ENCODE peak calls at places on chromosome 3, in eight cellular contexts. One of them, this sample, is unnamed.

GRCh38 chr3:127479449-127479848 is 111.1 kb downstream of the TPRA1 start:
- DNase-seq in GM23338: peak; percentile 42
- DNase-seq in HL-60: no peak
- DNase-seq in SK-N-SH: peak; percentile 64
- DNase-seq in HCT116: no peak
- DNase-seq in GM12878: no peak
- DNase-seq in K562: no peak
- DNase-seq in HepG2: no peak
- DNase-seq in this sample: no peak

GRCh38 chr3:151230644-151231043 is 27.6 kb upstream of the GPR171 start:
- DNase-seq in GM23338: no peak
- DNase-seq in HL-60: no peak
- DNase-seq in SK-N-SH: no peak
- DNase-seq in HCT116: no peak
- DNase-seq in GM12878: no peak
- DNase-seq in K562: no peak
- DNase-seq in HepG2: no peak
- DNase-seq in this sample: no peak

GRCh38 chr3:196837819-196838420 is 29.8 kb upstream of the SENP5 start:
- DNase-seq in GM23338: peak; percentile 88
- DNase-seq in HL-60: peak; percentile 79
- DNase-seq in SK-N-SH: peak; percentile 70
- DNase-seq in HCT116: peak; percentile 31
- DNase-seq in GM12878: peak; percentile 20
- DNase-seq in K562: peak; percentile 72
- DNase-seq in HepG2: peak; percentile 72
- DNase-seq in this sample: peak; percentile 58

GRCh38 chr3:76756578-76756977 is 283.3 kb upstream of the ROBO2 start:
- DNase-seq in GM23338: no peak
- DNase-seq in HL-60: no peak
- DNase-seq in SK-N-SH: no peak
- DNase-seq in HCT116: no peak
- DNase-seq in GM12878: no peak
- DNase-seq in K562: no peak
- DNase-seq in HepG2: no peak
- DNase-seq in this sample: no peak

GRCh38 chr3:142251951-142252350 is 26.6 kb upstream of the GK5 start:
- DNase-seq in GM23338: no peak
- DNase-seq in HL-60: no peak
- DNase-seq in SK-N-SH: no peak
- DNase-seq in HCT116: no peak
- DNase-seq in GM12878: no peak
- DNase-seq in K562: no peak
- DNase-seq in HepG2: no peak
- DNase-seq in this sample: no peak

GRCh38 chr3:44050051-44050570 is 191.6 kb upstream of the TOPAZ1 start:
- DNase-seq in GM23338: no peak
- DNase-seq in HL-60: no peak
- DNase-seq in SK-N-SH: no peak
- DNase-seq in HCT116: no peak
- DNase-seq in GM12878: no peak
- DNase-seq in K562: no peak
- DNase-seq in HepG2: no peak
- DNase-seq in this sample: no peak

GRCh38 chr3:159765025-159765859 is 223.4 kb upstream of the IL12A start:
- DNase-seq in GM23338: peak; percentile 66
- DNase-seq in HL-60: no peak
- DNase-seq in SK-N-SH: peak; percentile 74
- DNase-seq in HCT116: peak; percentile 85
- DNase-seq in GM12878: no peak
- DNase-seq in K562: no peak
- DNase-seq in HepG2: no peak
- DNase-seq in this sample: peak; percentile 85

GRCh38 chr3:31960793-31961431 is 20.1 kb downstream of the OSBPL10 start:
- DNase-seq in GM23338: peak; percentile 65
- DNase-seq in HL-60: no peak
- DNase-seq in SK-N-SH: no peak
- DNase-seq in HCT116: peak; percentile 40
- DNase-seq in GM12878: no peak
- DNase-seq in K562: no peak
- DNase-seq in HepG2: peak; percentile 82
- DNase-seq in this sample: no peak

GRCh38 chr3:81749285-81749684 is 12.2 kb downstream of the GBE1 start:
- DNase-seq in GM23338: peak; percentile 44
- DNase-seq in HL-60: no peak
- DNase-seq in SK-N-SH: no peak
- DNase-seq in HCT116: no peak
- DNase-seq in GM12878: no peak
- DNase-seq in K562: no peak
- DNase-seq in HepG2: no peak
- DNase-seq in this sample: no peak

GRCh38 chr3:39138804-39139415 is 14.5 kb downstream of the CSRNP1 start:
- DNase-seq in GM23338: no peak
- DNase-seq in HL-60: no peak
- DNase-seq in SK-N-SH: no peak
- DNase-seq in HCT116: no peak
- DNase-seq in GM12878: no peak
- DNase-seq in K562: no peak
- DNase-seq in HepG2: no peak
- DNase-seq in this sample: no peak

GRCh38 chr3:126982125-126982521 is 792 bp upstream of the PLXNA1 start:
- DNase-seq in GM23338: peak; percentile 58
- DNase-seq in HL-60: peak; percentile 44
- DNase-seq in SK-N-SH: no peak
- DNase-seq in HCT116: no peak
- DNase-seq in GM12878: peak; percentile 38
- DNase-seq in K562: peak; percentile 45
- DNase-seq in HepG2: no peak
- DNase-seq in this sample: no peak

GRCh38 chr3:9721015-9721697 is 10.4 kb upstream of the BRPF1 start:
- DNase-seq in GM23338: no peak
- DNase-seq in HL-60: no peak
- DNase-seq in SK-N-SH: no peak
- DNase-seq in HCT116: no peak
- DNase-seq in GM12878: no peak
- DNase-seq in K562: no peak
- DNase-seq in HepG2: no peak
- DNase-seq in this sample: no peak

GRCh38 chr3:170768334-170768801 is 101.6 kb downstream of the RPL22L1 start:
- DNase-seq in GM23338: no peak
- DNase-seq in HL-60: no peak
- DNase-seq in SK-N-SH: no peak
- DNase-seq in HCT116: no peak
- DNase-seq in GM12878: no peak
- DNase-seq in K562: no peak
- DNase-seq in HepG2: no peak
- DNase-seq in this sample: no peak

GRCh38 chr3:35486295-35486694 is 153.0 kb upstream of the ARPP21 start:
- DNase-seq in GM23338: peak; percentile 11
- DNase-seq in HL-60: no peak
- DNase-seq in SK-N-SH: no peak
- DNase-seq in HCT116: no peak
- DNase-seq in GM12878: no peak
- DNase-seq in K562: no peak
- DNase-seq in HepG2: peak; percentile 2
- DNase-seq in this sample: no peak

GRCh38 chr3:11582123-11582968 is 61.4 kb downstream of the VGLL4 start:
- DNase-seq in GM23338: peak; percentile 82
- DNase-seq in HL-60: peak; percentile 42
- DNase-seq in SK-N-SH: peak; percentile 60
- DNase-seq in HCT116: no peak
- DNase-seq in GM12878: no peak
- DNase-seq in K562: no peak
- DNase-seq in HepG2: no peak
- DNase-seq in this sample: no peak

GRCh38 chr3:186722457-186722856 is 5.3 kb downstream of the KNG1 start:
- DNase-seq in GM23338: peak; percentile 63
- DNase-seq in HL-60: peak; percentile 2
- DNase-seq in SK-N-SH: peak; percentile 18
- DNase-seq in HCT116: peak; percentile 18
- DNase-seq in GM12878: no peak
- DNase-seq in K562: no peak
- DNase-seq in HepG2: peak; percentile 18
- DNase-seq in this sample: no peak
- TF ChIP-seq CTCF in GM23338: no peak
- TF ChIP-seq CTCF in HL-60: no peak
- TF ChIP-seq CTCF in SK-N-SH: peak; percentile 8
- TF ChIP-seq CTCF in HCT116: peak; percentile 38
- TF ChIP-seq CTCF in GM12878: no peak
- TF ChIP-seq CTCF in K562: peak; percentile 28
- TF ChIP-seq CTCF in HepG2: peak; percentile 57
- TF ChIP-seq CTCF in this sample: peak; percentile 53

GRCh38 chr3:184234671-184235380 is 5.4 kb downstream of the VWA5B2 start:
- DNase-seq in GM23338: no peak
- DNase-seq in HL-60: no peak
- DNase-seq in SK-N-SH: no peak
- DNase-seq in HCT116: no peak
- DNase-seq in GM12878: no peak
- DNase-seq in K562: no peak
- DNase-seq in HepG2: no peak
- DNase-seq in this sample: no peak
- TF ChIP-seq REST in GM23338: no peak
- TF ChIP-seq REST in HL-60: no peak
- TF ChIP-seq REST in SK-N-SH: no peak
- TF ChIP-seq REST in HCT116: no peak
- TF ChIP-seq REST in GM12878: no peak
- TF ChIP-seq REST in K562: no peak
- TF ChIP-seq REST in HepG2: no peak
- TF ChIP-seq REST in this sample: no peak

DNA sequence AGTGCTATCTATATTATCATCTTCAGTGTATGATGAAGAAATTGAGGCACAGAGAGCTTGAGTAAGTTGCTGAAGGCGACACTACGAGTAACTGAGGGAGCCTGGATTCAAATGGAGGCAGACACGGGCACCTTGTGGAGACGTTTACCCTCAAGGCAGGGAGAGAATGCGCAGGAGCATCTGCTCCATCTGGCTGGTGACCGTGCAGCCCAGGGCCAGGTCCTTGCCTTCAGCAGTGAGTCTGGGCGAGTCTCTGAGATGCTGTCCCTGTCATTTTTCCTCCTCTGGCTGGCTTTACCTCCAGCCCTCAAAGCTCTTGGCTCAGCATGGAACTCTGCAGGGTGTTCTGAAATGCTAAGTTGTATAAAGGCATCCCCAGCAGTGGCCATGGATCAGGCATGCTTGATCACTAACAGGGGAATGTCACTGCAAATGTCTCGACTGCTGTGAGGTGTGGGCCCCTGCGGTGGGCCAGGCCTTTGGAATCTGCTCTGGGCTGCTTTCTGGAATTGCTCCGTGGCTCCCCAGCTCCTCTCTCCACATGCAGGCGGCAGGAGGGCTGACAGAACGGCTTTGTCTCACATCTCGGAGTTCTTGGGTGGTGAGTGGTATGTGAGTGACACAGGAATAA is 19.7 kb downstream of the SPSB4 start:
- DNase-seq in GM23338: peak; percentile 93
- DNase-seq in HL-60: no peak
- DNase-seq in SK-N-SH: peak; percentile 63
- DNase-seq in HCT116: no peak
- DNase-seq in GM12878: no peak
- DNase-seq in K562: no peak
- DNase-seq in HepG2: no peak
- DNase-seq in this sample: no peak
- TF ChIP-seq POLR2AphosphoS5 in GM23338: no peak
- TF ChIP-seq POLR2AphosphoS5 in HL-60: no peak
- TF ChIP-seq POLR2AphosphoS5 in SK-N-SH: no peak
- TF ChIP-seq POLR2AphosphoS5 in HCT116: no peak
- TF ChIP-seq POLR2AphosphoS5 in GM12878: no peak
- TF ChIP-seq POLR2AphosphoS5 in K562: no peak
- TF ChIP-seq POLR2AphosphoS5 in HepG2: no peak
- TF ChIP-seq POLR2AphosphoS5 in this sample: no peak

DNA sequence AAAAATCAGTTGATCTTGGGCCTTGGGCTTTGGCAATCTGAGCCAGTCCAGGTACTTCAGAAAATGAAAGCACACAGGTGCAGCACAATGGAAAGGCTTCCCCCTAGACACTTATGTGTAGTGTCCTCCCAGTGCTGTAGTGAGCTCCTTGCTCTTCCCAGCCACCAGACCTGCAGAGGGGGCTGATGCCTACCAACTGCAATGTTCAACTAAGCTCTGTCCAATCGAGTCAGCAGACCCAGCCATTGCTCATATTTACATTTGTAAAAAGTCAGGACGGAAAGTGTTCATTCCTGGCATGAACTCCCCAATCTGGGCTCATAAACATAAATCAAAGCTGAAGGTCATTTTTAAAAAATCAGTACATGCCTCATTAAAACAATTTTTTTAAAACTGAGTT is 73.0 kb downstream of the FOXP1 start:
- DNase-seq in GM23338: no peak
- DNase-seq in HL-60: no peak
- DNase-seq in SK-N-SH: no peak
- DNase-seq in HCT116: no peak
- DNase-seq in GM12878: no peak
- DNase-seq in K562: no peak
- DNase-seq in HepG2: peak; percentile 4
- DNase-seq in this sample: no peak
- TF ChIP-seq CTCF in GM23338: no peak
- TF ChIP-seq CTCF in HL-60: no peak
- TF ChIP-seq CTCF in SK-N-SH: peak; percentile 53
- TF ChIP-seq CTCF in HCT116: no peak
- TF ChIP-seq CTCF in GM12878: no peak
- TF ChIP-seq CTCF in K562: peak; percentile 12
- TF ChIP-seq CTCF in HepG2: no peak
- TF ChIP-seq CTCF in this sample: no peak

DNA sequence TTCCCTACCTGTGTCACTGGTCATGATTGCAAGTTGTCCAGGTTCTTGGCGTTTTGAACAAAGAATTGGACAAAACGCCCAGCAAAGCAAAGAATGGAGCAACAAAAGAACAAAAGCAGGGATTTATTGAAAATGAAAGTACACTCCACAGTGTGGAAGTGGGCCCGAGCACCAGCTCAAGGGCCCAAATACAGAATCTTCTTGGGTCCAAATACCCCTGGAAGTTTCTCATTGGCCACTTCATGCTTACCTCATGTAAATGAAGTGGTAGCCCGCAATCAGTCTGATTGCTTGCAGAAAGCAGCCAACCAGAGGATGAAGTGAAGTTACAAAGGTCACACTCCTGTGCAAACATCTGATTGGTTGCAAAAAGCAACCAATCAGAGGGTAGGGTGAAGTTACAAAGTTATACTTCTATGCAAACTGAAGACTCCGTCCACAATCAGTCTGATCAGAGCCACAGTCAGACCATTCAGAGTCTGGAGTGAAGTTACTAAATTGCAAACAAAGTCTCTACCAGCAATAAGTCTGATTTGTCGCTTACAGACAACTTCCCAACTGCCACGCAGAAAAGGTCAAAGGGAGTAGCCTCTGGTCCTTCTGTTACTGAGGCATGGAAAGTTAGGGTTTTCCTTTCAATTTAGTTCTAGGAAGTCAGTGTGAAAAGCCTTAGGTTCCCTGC is 8.3 kb upstream of the TM4SF1 start:
- DNase-seq in GM23338: no peak
- DNase-seq in HL-60: no peak
- DNase-seq in SK-N-SH: no peak
- DNase-seq in HCT116: no peak
- DNase-seq in GM12878: no peak
- DNase-seq in K562: no peak
- DNase-seq in HepG2: peak; percentile 98
- DNase-seq in this sample: no peak
- TF ChIP-seq REST in GM23338: no peak
- TF ChIP-seq REST in HL-60: no peak
- TF ChIP-seq REST in SK-N-SH: no peak
- TF ChIP-seq REST in HCT116: no peak
- TF ChIP-seq REST in GM12878: no peak
- TF ChIP-seq REST in K562: no peak
- TF ChIP-seq REST in HepG2: no peak
- TF ChIP-seq REST in this sample: no peak